ENCODE peak calls at places on chromosomes 16 and 17, in five cellular contexts. O is activated CD8-positive, alpha-beta memory T cell treated with anti-CD3 and anti-CD28 coated beads for 4 hours; T is colonic mucosa; F is astrocyte of the spinal cord; E is EH. W is an unnamed sample.

GRCh38 chr17:8797621-8798175 is 1.5 kb downstream of the MFSD6L start:
- DNase-seq in O (no peak), T (no peak), F (no peak), E (no peak), W (no peak)

GRCh38 chr16:54359086-54359485 is 72.5 kb upstream of the IRX3 start:
- DNase-seq in O (no peak), T (no peak), F (no peak), E (no peak), W (no peak)

GRCh38 chr17:19508327-19508867 is 25.3 kb upstream of the SLC47A1 start:
- DNase-seq in O (peak; percentile 13), T (peak; percentile 42), F (no peak), E (no peak), W (no peak)

GRCh38 chr16:23704772-23705516 is 8.1 kb downstream of the ERN2 start:
- DNase-seq in O (no peak), T (no peak), F (no peak), E (no peak), W (no peak)

GRCh38 chr17:78442648-78443128 is 64.2 kb downstream of the PGS1 start:
- DNase-seq in O (no peak), T (peak; percentile 39), F (peak; percentile 20), E (peak; percentile 28), W (no peak)

GRCh38 chr17:10842658-10843057 is 4.8 kb upstream of the PIRT start:
- DNase-seq in O (no peak), T (no peak), F (no peak), E (no peak), W (no peak)

GRCh38 chr17:16975266-16975651 is 3.3 kb upstream of the TNFRSF13B start:
- DNase-seq in O (no peak), T (no peak), F (no peak), E (no peak), W (no peak)

GRCh38 chr16:55540221-55540620 is 26.3 kb upstream of the CAPNS2 start:
- DNase-seq in O (no peak), T (no peak), F (no peak), E (no peak), W (no peak)

GRCh38 chr16:1614226-1615102 is 2.3 kb downstream of the CRAMP1 start:
- DNase-seq in O (no peak), T (peak; percentile 22), F (peak; percentile 37), E (peak; percentile 54), W (no peak)

GRCh38 chr16:8474576-8474975 is 115.7 kb downstream of the TMEM114 start:
- DNase-seq in O (no peak), T (no peak), F (no peak), E (no peak), W (no peak)

GRCh38 chr16:84941916-84942315 is 69.4 kb downstream of the ZDHHC7 start:
- DNase-seq in O (no peak), T (no peak), F (no peak), E (peak; percentile 95), W (peak; percentile 83)

GRCh38 chr16:3101841-3102470 is 2.9 kb upstream of the ZSCAN10 start:
- DNase-seq in O (no peak), T (no peak), F (no peak), E (no peak), W (no peak)

GRCh38 chr16:2838928-2839327 is 8.8 kb downstream of the ZG16B start:
- DNase-seq in O (no peak), T (peak; percentile 65), F (peak; percentile 72), E (peak; percentile 79), W (peak; percentile 67)

GRCh38 chr16:53509906-53510703 is 7.1 kb upstream of the AKTIP start:
- DNase-seq in O (peak; percentile 31), T (peak; percentile 58), F (peak; percentile 65), E (peak; percentile 79), W (peak; percentile 50)

GRCh38 chr17:9792181-9792840 is 919 bp upstream of the DHRS7C start:
- DNase-seq in O (no peak), T (no peak), F (no peak), E (no peak), W (no peak)

GRCh38 chr17:79304907-79305306 is 230.3 kb downstream of the ENGASE start:
- DNase-seq in O (no peak), T (no peak), F (no peak), E (no peak), W (no peak)

GRCh38 chr17:6623941-6624340 is 16.6 kb downstream of the KIAA0753 start:
- DNase-seq in O (no peak), T (no peak), F (peak; percentile 12), E (peak; percentile 43), W (no peak)

GRCh38 chr17:68807998-68808772 is 147.0 kb downstream of the ABCA8 start:
- DNase-seq in O (no peak), T (no peak), F (peak; percentile 39), E (no peak), W (no peak)

GRCh38 chr16:5523794-5524193 is 426.2 kb upstream of the EEF2KMT start:
- DNase-seq in O (no peak), T (no peak), F (no peak), E (no peak), W (no peak)

GRCh38 chr17:77651983-77652382 is 306.5 kb upstream of the TNRC6C start:
- DNase-seq in O (no peak), T (no peak), F (no peak), E (no peak), W (no peak)

GRCh38 chr16:63921737-63922136 is 1200.1 kb downstream of the CDH11 start:
- DNase-seq in O (no peak), T (no peak), F (no peak), E (no peak), W (no peak)

GRCh38 chr16:50568187-50568830 is 20.1 kb downstream of the NKD1 start:
- DNase-seq in O (no peak), T (no peak), F (no peak), E (no peak), W (no peak)

GRCh38 chr16:4409081-4409932 is 7.1 kb downstream of the CORO7 start:
- DNase-seq in O (no peak), T (no peak), F (no peak), E (peak; percentile 27), W (no peak)

GRCh38 chr16:27195941-27196595 is 7.3 kb upstream of the KDM8 start:
- DNase-seq in O (peak; percentile 10), T (no peak), F (no peak), E (no peak), W (no peak)

GRCh38 chr17:19461139-19461538 is 50.1 kb downstream of the RNF112 start:
- DNase-seq in O (no peak), T (peak; percentile 38), F (no peak), E (no peak), W (no peak)

GRCh38 chr17:18187816-18188761 is 4.5 kb downstream of the ALKBH5 start:
- DNase-seq in O (no peak), T (no peak), F (peak; percentile 31), E (peak; percentile 78), W (no peak)

GRCh38 chr16:87012954-87013938 is 303.9 kb downstream of the C16orf95 start:
- DNase-seq in O (no peak), T (no peak), F (no peak), E (no peak), W (no peak)

GRCh38 chr17:15351925-15352324 is 10.5 kb upstream of the TEKT3 start:
- DNase-seq in O (no peak), T (peak; percentile 49), F (peak; percentile 37), E (peak; percentile 76), W (no peak)

GRCh38 chr17:80885922-80886582 is 105.6 kb upstream of the CHMP6 start:
- DNase-seq in O (no peak), T (no peak), F (no peak), E (no peak), W (no peak)

GRCh38 chr17:20059728-20060188 is 50.6 kb downstream of the SPECC1 start:
- DNase-seq in O (no peak), T (no peak), F (peak; percentile 23), E (peak; percentile 8), W (peak; percentile 82)

GRCh38 chr17:2595200-2595599 is 1.7 kb downstream of the PAFAH1B1 start:
- DNase-seq in O (no peak), T (no peak), F (no peak), E (peak; percentile 20), W (no peak)

GRCh38 chr16:30430428-30430970 is 669 bp upstream of the DCTPP1 start:
- DNase-seq in O (no peak), T (no peak), F (no peak), E (no peak), W (no peak)

GRCh38 chr16:2420035-2420434 is 9.2 kb upstream of the CCNF start:
- DNase-seq in O (no peak), T (no peak), F (no peak), E (peak; percentile 39), W (no peak)

GRCh38 chr17:58336456-58337094 is 8.0 kb upstream of the TSPOAP1 start:
- DNase-seq in O (no peak), T (no peak), F (no peak), E (peak; percentile 41), W (no peak)

GRCh38 chr16:75320435-75320834 is 69.0 kb upstream of the BCAR1 start:
- DNase-seq in O (no peak), T (no peak), F (no peak), E (no peak), W (no peak)

GRCh38 chr17:6914711-6915110 is 81.1 kb upstream of the ALOX12 start:
- DNase-seq in O (no peak), T (no peak), F (no peak), E (peak; percentile 21), W (no peak)

W was measured in H4.